ENCODE peak calls at places on chromosomes 12 and 14, in five cellular contexts. V is A172, P is GM13977, S is HFFc6, G is T-cell. T is an unnamed sample.

GRCh38 chr12:80208081-80208480 is 108.7 kb downstream of the OTOGL start:
- DNase-seq in V (no peak), P (no peak), S (no peak), G (no peak), T (no peak)

GRCh38 chr12:131371580-131372475 is 339.1 kb upstream of the SFSWAP start:
- DNase-seq in V (no peak), P (no peak), S (no peak), G (no peak), T (no peak)

GRCh38 chr14:88323086-88323519 is at the start of gene KCNK10:
- DNase-seq in V (no peak), P (no peak), S (no peak), G (no peak), T (no peak)

GRCh38 chr12:110912263-110912662 is 8.1 kb downstream of the MYL2 start:
- DNase-seq in V (no peak), P (no peak), S (no peak), G (no peak), T (no peak)

GRCh38 chr12:48712209-48712608 is 4.3 kb downstream of the CCNT1 start:
- DNase-seq in V (no peak), P (no peak), S (no peak), G (no peak), T (no peak)

GRCh38 chr12:96425321-96425720 is 25.1 kb upstream of the CDK17 start:
- DNase-seq in V (peak), P (no peak), S (peak), G (no peak), T (peak)

GRCh38 chr14:28609228-28609828 is 157.3 kb upstream of the FOXG1 start:
- DNase-seq in V (peak), P (peak), S (peak), G (no peak), T (no peak)

GRCh38 chr12:127363392-127363791 is 903.6 kb upstream of the TMEM132C start:
- DNase-seq in V (peak), P (no peak), S (peak), G (no peak), T (no peak)

GRCh38 chr12:121461048-121461447 is 61.1 kb downstream of the RNF34 start:
- DNase-seq in V (no peak), P (no peak), S (no peak), G (no peak), T (no peak)

GRCh38 chr12:4271433-4272013 is 2.0 kb upstream of the CCND2 start:
- DNase-seq in V (no peak), P (peak), S (no peak), G (no peak), T (no peak)